ENCODE peak calls at places on chromosomes 3 and 15, in ten cellular contexts. One of them, this sample, is unnamed.

GRCh38 chr15:90986790-90987507 is 7.4 kb downstream of the PRC1 start:
- DNase-seq in GM06990: no peak
- DNase-seq in cardiac muscle cell: no peak
- DNase-seq in NB4: no peak
- DNase-seq in BJ: no peak
- DNase-seq in BE2C: no peak
- DNase-seq in HCT116: no peak
- DNase-seq in bronchial epithelial cell: no peak
- DNase-seq in fibroblast of mammary gland: no peak
- DNase-seq in epithelial cell of proximal tubule: no peak
- DNase-seq in this sample: no peak

GRCh38 chr3:45312836-45313493 is 75.4 kb upstream of the LARS2 start:
- DNase-seq in HCT116: no peak
- DNase-seq in NB4: no peak
- DNase-seq in BJ: no peak
- DNase-seq in bronchial epithelial cell: no peak
- DNase-seq in cardiac muscle cell: no peak
- DNase-seq in fibroblast of mammary gland: peak
- DNase-seq in BE2C: no peak
- DNase-seq in GM06990: no peak
- DNase-seq in epithelial cell of proximal tubule: no peak
- DNase-seq in this sample: no peak

GRCh38 chr15:47553933-47554332 is 163.4 kb upstream of the SEMA6D start:
- DNase-seq in HCT116: no peak
- DNase-seq in NB4: no peak
- DNase-seq in epithelial cell of proximal tubule: no peak
- DNase-seq in BE2C: no peak
- DNase-seq in bronchial epithelial cell: no peak
- DNase-seq in fibroblast of mammary gland: no peak
- DNase-seq in GM06990: no peak
- DNase-seq in cardiac muscle cell: no peak
- DNase-seq in BJ: no peak
- DNase-seq in this sample: no peak

GRCh38 chr15:100284701-100285100 is 57.1 kb downstream of the ADAMTS17 start:
- DNase-seq in NB4: no peak
- DNase-seq in epithelial cell of proximal tubule: no peak
- DNase-seq in cardiac muscle cell: no peak
- DNase-seq in GM06990: no peak
- DNase-seq in HCT116: no peak
- DNase-seq in fibroblast of mammary gland: no peak
- DNase-seq in BJ: no peak
- DNase-seq in BE2C: no peak
- DNase-seq in bronchial epithelial cell: no peak
- DNase-seq in this sample: no peak

GRCh38 chr15:66919421-66919820 is 146.0 kb upstream of the SMAD3 start:
- DNase-seq in fibroblast of mammary gland: no peak
- DNase-seq in BE2C: no peak
- DNase-seq in HCT116: no peak
- DNase-seq in bronchial epithelial cell: no peak
- DNase-seq in NB4: no peak
- DNase-seq in BJ: no peak
- DNase-seq in cardiac muscle cell: peak
- DNase-seq in GM06990: no peak
- DNase-seq in epithelial cell of proximal tubule: no peak
- DNase-seq in this sample: no peak

GRCh38 chr15:63888146-63888545 is 54.4 kb upstream of the HERC1 start:
- DNase-seq in NB4: no peak
- DNase-seq in fibroblast of mammary gland: no peak
- DNase-seq in BE2C: no peak
- DNase-seq in GM06990: no peak
- DNase-seq in epithelial cell of proximal tubule: no peak
- DNase-seq in HCT116: no peak
- DNase-seq in bronchial epithelial cell: no peak
- DNase-seq in cardiac muscle cell: no peak
- DNase-seq in BJ: no peak
- DNase-seq in this sample: no peak

GRCh38 chr3:139657936-139658335 is 19.8 kb downstream of the NMNAT3 start:
- DNase-seq in NB4: no peak
- DNase-seq in GM06990: no peak
- DNase-seq in fibroblast of mammary gland: no peak
- DNase-seq in cardiac muscle cell: no peak
- DNase-seq in HCT116: no peak
- DNase-seq in bronchial epithelial cell: no peak
- DNase-seq in epithelial cell of proximal tubule: no peak
- DNase-seq in BJ: no peak
- DNase-seq in BE2C: no peak
- DNase-seq in this sample: no peak

GRCh38 chr15:71752604-71753289 is 57.6 kb upstream of the NR2E3 start:
- DNase-seq in BJ: peak
- DNase-seq in HCT116: peak
- DNase-seq in bronchial epithelial cell: peak
- DNase-seq in epithelial cell of proximal tubule: peak
- DNase-seq in GM06990: no peak
- DNase-seq in fibroblast of mammary gland: peak
- DNase-seq in NB4: peak
- DNase-seq in cardiac muscle cell: peak
- DNase-seq in BE2C: peak
- DNase-seq in this sample: no peak

GRCh38 chr15:99437315-99438221 is 128.2 kb upstream of the MEF2A start:
- DNase-seq in NB4: no peak
- DNase-seq in BE2C: peak
- DNase-seq in epithelial cell of proximal tubule: no peak
- DNase-seq in cardiac muscle cell: no peak
- DNase-seq in BJ: no peak
- DNase-seq in bronchial epithelial cell: no peak
- DNase-seq in fibroblast of mammary gland: no peak
- DNase-seq in GM06990: no peak
- DNase-seq in HCT116: no peak
- DNase-seq in this sample: peak

GRCh38 chr3:33430571-33430970 is 9.6 kb downstream of the UBP1 start:
- DNase-seq in cardiac muscle cell: peak
- DNase-seq in BJ: no peak
- DNase-seq in fibroblast of mammary gland: no peak
- DNase-seq in BE2C: no peak
- DNase-seq in GM06990: no peak
- DNase-seq in bronchial epithelial cell: no peak
- DNase-seq in epithelial cell of proximal tubule: no peak
- DNase-seq in HCT116: no peak
- DNase-seq in NB4: no peak
- DNase-seq in this sample: no peak

GRCh38 chr3:153043729-153044314 is 118.2 kb upstream of the RAP2B start:
- DNase-seq in GM06990: no peak
- DNase-seq in BE2C: no peak
- DNase-seq in BJ: no peak
- DNase-seq in HCT116: no peak
- DNase-seq in fibroblast of mammary gland: peak
- DNase-seq in bronchial epithelial cell: peak
- DNase-seq in NB4: no peak
- DNase-seq in cardiac muscle cell: no peak
- DNase-seq in epithelial cell of proximal tubule: peak
- DNase-seq in this sample: no peak

GRCh38 chr3:144995856-144996255 is 1024.2 kb downstream of the DIPK2A start:
- DNase-seq in NB4: no peak
- DNase-seq in BJ: no peak
- DNase-seq in bronchial epithelial cell: no peak
- DNase-seq in BE2C: no peak
- DNase-seq in epithelial cell of proximal tubule: no peak
- DNase-seq in GM06990: no peak
- DNase-seq in fibroblast of mammary gland: no peak
- DNase-seq in HCT116: no peak
- DNase-seq in cardiac muscle cell: no peak
- DNase-seq in this sample: no peak

GRCh38 chr15:61794276-61794675 is 266.0 kb downstream of the VPS13C start:
- DNase-seq in NB4: no peak
- DNase-seq in fibroblast of mammary gland: peak
- DNase-seq in HCT116: no peak
- DNase-seq in bronchial epithelial cell: no peak
- DNase-seq in BE2C: peak
- DNase-seq in epithelial cell of proximal tubule: no peak
- DNase-seq in GM06990: no peak
- DNase-seq in cardiac muscle cell: no peak
- DNase-seq in BJ: no peak
- DNase-seq in this sample: no peak

GRCh38 chr3:128448491-128448890 is 18.2 kb downstream of the DNAJB8 start:
- DNase-seq in BE2C: no peak
- DNase-seq in bronchial epithelial cell: no peak
- DNase-seq in GM06990: no peak
- DNase-seq in cardiac muscle cell: no peak
- DNase-seq in BJ: no peak
- DNase-seq in fibroblast of mammary gland: no peak
- DNase-seq in NB4: no peak
- DNase-seq in HCT116: no peak
- DNase-seq in epithelial cell of proximal tubule: no peak
- DNase-seq in this sample: no peak

DNA sequence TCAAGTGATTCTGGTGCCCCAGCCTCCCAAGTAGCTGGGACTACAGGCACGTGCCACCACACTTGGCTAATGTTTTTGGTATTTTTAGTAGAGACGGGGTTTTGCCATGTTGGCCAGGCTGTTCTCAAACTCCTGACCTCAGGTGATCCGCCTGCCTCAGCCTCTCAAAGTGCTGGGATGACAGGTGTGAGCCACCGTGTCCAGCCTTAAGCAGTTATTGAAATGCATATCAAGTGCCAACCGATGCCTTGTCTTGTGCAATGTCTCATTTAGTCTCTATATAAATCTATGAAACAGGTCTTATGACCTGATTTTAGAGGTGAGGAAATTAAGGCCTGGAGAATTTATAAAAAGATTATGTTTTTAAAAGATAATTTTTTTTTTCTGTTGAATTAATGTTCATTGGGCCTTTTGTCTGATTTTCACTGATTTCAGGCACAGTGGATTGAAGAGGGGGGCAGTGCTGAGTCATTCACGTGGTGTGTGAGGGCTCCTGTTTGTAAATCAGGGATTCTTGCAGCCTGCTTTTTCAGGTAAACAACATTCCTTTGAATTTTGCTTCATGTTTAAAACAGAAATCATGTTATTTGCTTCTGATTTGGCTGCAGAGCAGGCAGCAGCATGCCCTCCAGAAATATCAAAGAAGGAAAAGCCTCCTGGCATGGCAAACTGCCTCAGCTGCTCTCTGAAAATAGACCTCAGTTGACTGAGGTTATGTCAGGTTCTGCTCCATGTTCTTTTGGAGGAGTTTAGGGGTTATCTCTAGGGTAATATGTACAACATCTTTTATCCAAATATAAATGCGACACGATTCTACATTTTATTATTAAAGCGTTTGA is 407.0 kb upstream of the RGMA start:
- DNase-seq in BJ: no peak
- DNase-seq in GM06990: no peak
- DNase-seq in epithelial cell of proximal tubule: no peak
- DNase-seq in BE2C: no peak
- DNase-seq in HCT116: no peak
- DNase-seq in bronchial epithelial cell: peak
- DNase-seq in NB4: no peak
- DNase-seq in cardiac muscle cell: no peak
- DNase-seq in fibroblast of mammary gland: no peak
- DNase-seq in this sample: no peak
- TF ChIP-seq CTCF in BJ: no peak
- TF ChIP-seq CTCF in GM06990: no peak
- TF ChIP-seq CTCF in epithelial cell of proximal tubule: no peak
- TF ChIP-seq CTCF in BE2C: peak
- TF ChIP-seq CTCF in HCT116: no peak
- TF ChIP-seq CTCF in bronchial epithelial cell: no peak
- TF ChIP-seq CTCF in NB4: no peak
- TF ChIP-seq CTCF in cardiac muscle cell: no peak
- TF ChIP-seq CTCF in fibroblast of mammary gland: no peak
- TF ChIP-seq CTCF in this sample: no peak

DNA sequence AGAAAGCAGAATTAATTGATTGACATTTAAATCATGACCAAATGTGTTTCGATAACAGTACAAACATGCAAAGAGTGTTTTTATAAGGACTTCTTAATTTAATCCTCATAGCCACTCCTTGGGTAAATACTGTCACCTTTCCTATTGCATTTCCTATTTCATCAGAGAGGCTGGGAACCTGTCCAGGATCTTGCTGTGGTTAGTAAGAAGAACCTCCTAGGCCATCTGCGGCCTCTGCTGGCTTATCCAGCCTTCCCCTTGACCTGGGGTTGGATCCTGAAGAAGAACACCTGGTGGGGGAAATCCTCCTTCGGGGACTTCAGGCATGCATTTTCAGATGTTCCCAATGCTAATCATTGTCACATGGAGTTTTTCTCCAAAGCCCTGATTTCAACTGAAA is 25.5 kb downstream of the GLDN start:
- DNase-seq in cardiac muscle cell: no peak
- DNase-seq in bronchial epithelial cell: peak
- DNase-seq in HCT116: no peak
- DNase-seq in GM06990: no peak
- DNase-seq in epithelial cell of proximal tubule: no peak
- DNase-seq in NB4: no peak
- DNase-seq in BE2C: no peak
- DNase-seq in BJ: peak
- DNase-seq in fibroblast of mammary gland: peak
- DNase-seq in this sample: no peak
- TF ChIP-seq CTCF in cardiac muscle cell: no peak
- TF ChIP-seq CTCF in bronchial epithelial cell: peak
- TF ChIP-seq CTCF in HCT116: no peak
- TF ChIP-seq CTCF in GM06990: no peak
- TF ChIP-seq CTCF in epithelial cell of proximal tubule: no peak
- TF ChIP-seq CTCF in NB4: no peak
- TF ChIP-seq CTCF in BE2C: no peak
- TF ChIP-seq CTCF in BJ: peak
- TF ChIP-seq CTCF in fibroblast of mammary gland: peak
- TF ChIP-seq CTCF in this sample: no peak

GRCh38 chr15:26866298-26867198 is at the start of gene GABRA5:
- DNase-seq in bronchial epithelial cell: no peak
- DNase-seq in fibroblast of mammary gland: no peak
- DNase-seq in HCT116: no peak
- DNase-seq in cardiac muscle cell: peak
- DNase-seq in BE2C: peak
- DNase-seq in BJ: no peak
- DNase-seq in NB4: no peak
- DNase-seq in GM06990: no peak
- DNase-seq in epithelial cell of proximal tubule: no peak
- DNase-seq in this sample: no peak
- TF ChIP-seq CTCF in bronchial epithelial cell: peak
- TF ChIP-seq CTCF in fibroblast of mammary gland: no peak
- TF ChIP-seq CTCF in HCT116: no peak
- TF ChIP-seq CTCF in cardiac muscle cell: no peak
- TF ChIP-seq CTCF in BE2C: peak
- TF ChIP-seq CTCF in BJ: peak
- TF ChIP-seq CTCF in NB4: no peak
- TF ChIP-seq CTCF in GM06990: no peak
- TF ChIP-seq CTCF in epithelial cell of proximal tubule: no peak
- TF ChIP-seq CTCF in this sample: no peak

GRCh38 chr3:108462899-108463298 is 47.5 kb downstream of the MYH15 start:
- DNase-seq in BE2C: no peak
- DNase-seq in GM06990: no peak
- DNase-seq in cardiac muscle cell: no peak
- DNase-seq in BJ: no peak
- DNase-seq in bronchial epithelial cell: peak
- DNase-seq in NB4: no peak
- DNase-seq in HCT116: no peak
- DNase-seq in fibroblast of mammary gland: peak
- DNase-seq in epithelial cell of proximal tubule: no peak
- DNase-seq in this sample: no peak

GRCh38 chr3:108459225-108459624 is 51.2 kb downstream of the MYH15 start:
- DNase-seq in HCT116: no peak
- DNase-seq in epithelial cell of proximal tubule: no peak
- DNase-seq in NB4: no peak
- DNase-seq in BJ: no peak
- DNase-seq in GM06990: no peak
- DNase-seq in fibroblast of mammary gland: no peak
- DNase-seq in BE2C: no peak
- DNase-seq in cardiac muscle cell: no peak
- DNase-seq in bronchial epithelial cell: no peak
- DNase-seq in this sample: no peak

GRCh38 chr3:108461641-108462040 is 48.8 kb downstream of the MYH15 start:
- DNase-seq in fibroblast of mammary gland: peak
- DNase-seq in GM06990: no peak
- DNase-seq in BE2C: no peak
- DNase-seq in bronchial epithelial cell: no peak
- DNase-seq in NB4: no peak
- DNase-seq in cardiac muscle cell: no peak
- DNase-seq in epithelial cell of proximal tubule: no peak
- DNase-seq in BJ: no peak
- DNase-seq in HCT116: no peak
- DNase-seq in this sample: no peak
- TF ChIP-seq CTCF in fibroblast of mammary gland: no peak
- TF ChIP-seq CTCF in GM06990: no peak
- TF ChIP-seq CTCF in BE2C: no peak
- TF ChIP-seq CTCF in bronchial epithelial cell: no peak
- TF ChIP-seq CTCF in NB4: no peak
- TF ChIP-seq CTCF in cardiac muscle cell: no peak
- TF ChIP-seq CTCF in epithelial cell of proximal tubule: no peak
- TF ChIP-seq CTCF in BJ: no peak
- TF ChIP-seq CTCF in HCT116: no peak
- TF ChIP-seq CTCF in this sample: no peak

This sample was measured in activated B cell treated with CpG ODN at 0.5 μM for 24 hours.